ENCODE peak calls at places on chromosomes 16 and 17, in four cellular contexts. I is GM12864, P is A549, L is bronchial epithelial cell. U is an unnamed sample.

GRCh38 chr17:27379863-27380533 is 76.2 kb upstream of the KSR1 start:
- DNase-seq in P (no peak), L (peak; percentile 8), I (no peak), U (no peak)

GRCh38 chr17:42441717-42442565 is 16.7 kb upstream of the ATP6V0A1 start:
- DNase-seq in P (no peak), L (no peak), I (no peak), U (peak; percentile 43)

GRCh38 chr17:78125138-78125913 is 3.2 kb downstream of the TMC6 start:
- DNase-seq in L (no peak), P (no peak), I (no peak), U (no peak)

GRCh38 chr17:57121308-57122042 is 36.4 kb downstream of the AKAP1 start:
- DNase-seq in I (no peak), L (peak; percentile 20), P (peak; percentile 56), U (peak; percentile 58)

GRCh38 chr17:48960834-48961515 is 7.4 kb downstream of the GIP start:
- DNase-seq in I (no peak), P (peak; percentile 69), L (no peak), U (peak; percentile 62)

GRCh38 chr16:82655315-82655714 is 28.5 kb downstream of the CDH13 start:
- DNase-seq in P (no peak), I (no peak), L (no peak), U (no peak)

GRCh38 chr16:85891776-85892166 is 7.2 kb upstream of the IRF8 start:
- DNase-seq in P (no peak), L (no peak), I (no peak), U (no peak)

GRCh38 chr17:76840884-76841775 is 27.1 kb upstream of the MGAT5B start:
- DNase-seq in L (no peak), I (no peak), P (no peak), U (no peak)

GRCh38 chr17:37019117-37019744 is 70.5 kb downstream of the AATF start:
- DNase-seq in L (no peak), P (no peak), I (no peak), U (no peak)

GRCh38 chr17:71801301-71801700 is 319.5 kb upstream of the SOX9 start:
- DNase-seq in P (no peak), I (no peak), L (no peak), U (no peak)

GRCh38 chr17:43713494-43714162 is 45.0 kb downstream of the SOST start:
- DNase-seq in L (no peak), I (no peak), P (no peak), U (no peak)

GRCh38 chr17:82615084-82616020 is 32.9 kb downstream of the WDR45B start:
- DNase-seq in L (no peak), I (no peak), P (peak; percentile 49), U (no peak)

GRCh38 chr16:65961491-65962143 is 404.9 kb upstream of the CDH5 start:
- DNase-seq in I (no peak), P (no peak), L (no peak), U (no peak)

GRCh38 chr16:58464916-58465731 is 34.8 kb upstream of the NDRG4 start:
- DNase-seq in P (peak; percentile 51), L (no peak), I (no peak), U (peak; percentile 42)

GRCh38 chr17:43661699-43662431 is at the start of gene MEOX1:
- DNase-seq in I (peak; percentile 37), P (no peak), L (peak; percentile 64), U (no peak)

GRCh38 chr17:66753126-66753920 is 81.6 kb upstream of the CACNG5 start:
- DNase-seq in I (no peak), L (no peak), P (no peak), U (no peak)

GRCh38 chr17:79658811-79659207 is 48.0 kb upstream of the RBFOX3 start:
- DNase-seq in L (peak; percentile 4), I (no peak), P (peak; percentile 76), U (peak; percentile 57)

DNA sequence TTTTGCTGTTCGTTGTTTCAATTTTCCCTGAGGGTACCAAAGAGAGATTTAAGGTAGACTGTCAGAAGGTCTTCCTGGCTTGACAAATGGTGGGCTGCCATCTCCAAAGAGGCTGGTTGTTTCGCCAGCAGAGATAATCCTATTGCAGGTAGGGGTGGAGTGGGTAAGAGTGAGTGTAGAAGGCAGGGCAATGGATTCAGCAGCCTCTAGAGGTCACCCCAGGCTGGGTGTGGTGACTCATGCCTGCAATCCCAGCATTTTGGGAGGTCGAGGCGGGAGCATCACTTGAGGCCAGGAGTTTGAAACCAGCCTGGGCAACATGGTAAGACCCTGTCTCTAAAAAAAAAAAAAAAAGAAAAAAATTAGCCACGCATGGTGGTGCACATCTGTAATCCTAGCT is 34.6 kb downstream of the DCAKD start:
- DNase-seq in L (peak; percentile 48), I (no peak), P (peak; percentile 50), U (no peak)
- TF ChIP-seq CTCF in L (peak; percentile 63), I (peak; percentile 57), P (peak; percentile 28), U (no peak)

GRCh38 chr17:74744714-74745547 is 3.5 kb upstream of the NHERF1 start:
- DNase-seq in I (no peak), P (peak; percentile 70), L (peak; percentile 52), U (peak; percentile 83)
- H3K4me3 ChIP-seq in I (no peak overlapping the region), P (no peak overlapping the region), L (peak overlapping the region; percentile 16), U (no peak overlapping the region)

GRCh38 chr16:29947897-29948296 is 14.0 kb upstream of the TMEM219 start:
- DNase-seq in P (no peak), I (no peak), L (no peak), U (no peak)

GRCh38 chr16:29940656-29941055 is 14.6 kb upstream of the KCTD13 start:
- DNase-seq in I (no peak), L (no peak), P (no peak), U (no peak)

DNA sequence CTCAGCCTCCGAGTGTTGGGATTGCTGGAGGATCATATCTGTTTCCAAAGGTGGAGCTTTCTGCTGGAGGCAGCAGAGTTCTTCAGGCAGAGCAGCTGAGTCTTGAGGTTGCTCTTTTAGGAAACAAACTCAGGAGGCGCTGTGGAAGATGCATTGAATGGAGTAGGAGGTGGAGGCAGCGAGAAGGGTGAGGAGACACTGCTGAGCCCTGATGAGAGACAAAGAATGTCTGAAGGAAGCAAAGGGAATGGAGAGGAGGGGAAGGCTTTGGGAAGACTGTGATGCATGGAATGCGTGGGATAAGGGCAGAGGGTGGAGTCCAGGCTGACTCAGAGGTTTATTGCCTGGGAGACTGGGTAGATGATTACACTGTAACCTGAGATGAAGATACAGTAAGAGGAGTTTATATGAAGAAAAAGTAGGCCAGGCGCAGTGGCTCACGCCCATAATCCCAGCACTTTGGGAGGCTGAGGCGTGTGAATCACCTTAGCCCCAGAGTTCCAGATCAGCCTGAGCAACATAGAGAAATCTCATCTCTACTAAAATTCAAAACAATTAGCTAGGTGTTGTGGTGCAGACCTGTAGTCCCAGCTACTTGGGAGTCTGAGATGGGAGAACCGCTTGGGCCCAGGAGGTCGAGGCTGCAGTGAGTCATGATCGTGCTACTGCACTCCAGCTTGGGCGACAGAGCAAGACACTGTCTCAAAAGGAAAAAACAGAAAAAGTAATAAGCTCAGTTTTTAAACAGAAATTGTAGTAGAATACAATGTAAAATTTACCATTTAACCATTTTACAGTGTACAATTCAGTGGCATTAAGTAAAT is 17.8 kb upstream of the TMEM219 start:
- DNase-seq in L (peak; percentile 99), P (peak; percentile 99), I (no peak), U (peak; percentile 86)
- TF ChIP-seq CTCF in L (peak; percentile 26), P (peak; percentile 64), I (peak; percentile 11), U (no peak)

DNA sequence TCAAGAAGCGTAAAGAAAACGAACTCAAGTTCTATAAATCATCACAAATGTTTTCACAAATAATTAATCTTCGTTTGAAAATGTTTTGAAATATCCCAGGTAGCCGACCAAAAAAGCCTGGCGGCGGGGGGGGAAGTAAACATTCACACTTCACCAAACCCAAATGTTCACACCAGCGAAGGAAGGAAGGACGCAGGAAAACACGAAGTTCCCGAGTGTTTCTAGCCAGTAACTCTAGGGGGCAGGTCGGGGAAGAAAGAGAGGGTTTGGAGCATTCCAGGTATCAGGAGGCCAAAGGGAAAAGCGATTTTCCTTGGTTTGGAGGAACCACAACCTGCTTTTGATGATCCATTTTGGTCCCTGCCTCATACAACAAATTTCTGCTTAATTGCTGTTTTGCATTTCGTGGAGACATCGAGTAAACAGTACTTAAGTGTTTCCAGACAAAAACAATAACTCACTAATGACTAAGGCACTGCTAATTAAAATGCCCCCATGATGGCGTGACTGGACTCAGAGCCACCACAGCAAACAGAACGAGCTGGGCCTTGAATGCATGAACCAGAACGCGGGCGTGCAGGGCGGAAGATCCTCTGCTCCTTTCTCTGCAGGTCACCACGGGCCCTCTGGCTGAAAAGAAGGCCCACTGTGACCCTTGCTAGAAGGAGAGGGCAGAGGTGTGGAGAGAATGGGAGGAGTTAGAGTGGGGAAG is 16.6 kb downstream of the ZFHX3 start:
- DNase-seq in L (no peak), P (no peak), I (no peak), U (no peak)
- H3K4me3 ChIP-seq in L (no peak overlapping the region), P (no peak overlapping the region), I (no peak overlapping the region), U (no peak overlapping the region)

GRCh38 chr16:30893744-30894539 is at the start of gene BCL7C:
- DNase-seq in P (peak; percentile 93), L (peak; percentile 69), I (no peak), U (peak; percentile 95)
- TF ChIP-seq CTCF in P (peak; percentile 67), L (peak; percentile 55), I (peak; percentile 21), U (peak; percentile 48)

GRCh38 chr16:29971304-29971703 is 2.4 kb upstream of the TAOK2 start:
- DNase-seq in L (no peak), I (no peak), P (no peak), U (no peak)

GRCh38 chr16:29973384-29974246 is at the start of gene TAOK2:
- DNase-seq in I (peak; percentile 95), P (peak; percentile 100), L (peak; percentile 94), U (peak; percentile 99)

GRCh38 chr16:29972500-29972899 is 1.2 kb upstream of the TAOK2 start:
- DNase-seq in I (no peak), P (no peak), L (no peak), U (no peak)

GRCh38 chr16:29974291-29975133 is 844 bp downstream of the TAOK2 start:
- DNase-seq in P (no peak), L (no peak), I (no peak), U (no peak)

GRCh38 chr16:29972992-29973383 is 680 bp upstream of the TAOK2 start:
- DNase-seq in L (no peak), P (no peak), I (no peak), U (no peak)
- H3K4me3 ChIP-seq in L (peak overlapping the region; percentile 96), P (no peak overlapping the region), I (no peak overlapping the region), U (no peak overlapping the region)

GRCh38 chr16:23967018-23967417 is 131.2 kb downstream of the PRKCB start:
- DNase-seq in P (no peak), L (no peak), I (no peak), U (no peak)
- TF ChIP-seq CTCF in P (no peak), L (no peak), I (no peak), U (no peak)

DNA sequence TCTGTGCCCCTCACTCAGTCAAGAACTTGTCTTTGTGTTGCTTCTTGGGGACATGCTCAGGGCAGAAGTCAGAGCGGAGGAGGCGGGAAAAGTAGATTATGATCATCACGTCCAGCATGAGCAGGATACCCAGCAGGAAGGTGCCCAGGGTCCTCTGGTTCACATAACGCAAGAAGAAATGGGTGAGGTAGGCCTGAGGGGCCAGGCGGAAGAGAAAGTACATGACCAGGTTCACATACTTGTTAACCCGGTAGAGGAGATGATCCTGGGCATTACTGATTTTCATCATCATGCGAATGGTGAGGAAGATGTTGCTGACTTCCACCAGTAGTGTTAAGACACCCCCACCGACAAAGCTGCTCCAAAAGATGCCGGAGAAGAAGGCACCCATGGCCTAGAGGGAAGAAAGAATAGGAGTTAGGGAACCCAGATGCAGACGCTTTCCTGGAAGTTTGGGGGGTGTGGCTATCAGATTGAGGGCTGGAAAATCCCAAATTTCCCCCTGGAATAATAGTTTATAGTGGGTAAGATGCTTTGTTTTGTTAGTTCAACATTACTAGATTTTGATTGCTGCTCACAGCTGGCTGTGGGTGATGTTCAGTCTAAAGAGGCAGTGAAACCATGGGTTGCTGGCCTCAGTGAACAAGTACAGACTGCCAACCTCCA is 1.4 kb downstream of the TLCD1 start:
- DNase-seq in L (no peak), P (peak; percentile 47), I (no peak), U (peak; percentile 36)
- H3K4me3 ChIP-seq in L (peak overlapping the region; percentile 72), P (peak overlapping the region; percentile 63), I (peak overlapping the region; percentile 84), U (peak overlapping the region; percentile 57)